ENCODE peak calls at places on chromosomes 1 and 21, in six cellular contexts. S is RWPE1; Q is T-helper 2 cell; B is central memory CD4-positive, alpha-beta T cell; K is stimulated activated naive CD8-positive, alpha-beta T cell treated with anti-CD3 and anti-CD28 coated beads, Interleukin-15, Interleukin-2, amounts not matched to agents 100 U/mL and 50 U/mL, for 24 hours; Y is T-helper 9 cell. J is an unnamed sample.

GRCh38 chr1:27604579-27605299 is 795 bp upstream of the AHDC1 start:
- DNase-seq in Q (no peak), K (no peak), B (no peak), Y (no peak), S (no peak), J (no peak)

GRCh38 chr1:156676450-156676819 is 772 bp downstream of the NES start:
- DNase-seq in Q (no peak), S (no peak), K (no peak), Y (no peak), B (no peak), J (no peak)

GRCh38 chr1:164704954-164705353 is 146.0 kb downstream of the PBX1 start:
- DNase-seq in Y (no peak), K (no peak), S (no peak), Q (no peak), B (no peak), J (no peak)

GRCh38 chr1:172390620-172391491 is 29.6 kb upstream of the C1orf105 start:
- DNase-seq in Q (no peak), Y (no peak), B (no peak), S (no peak), K (peak), J (no peak)

GRCh38 chr21:33067045-33067444 is 2.9 kb upstream of the OLIG1 start:
- DNase-seq in B (no peak), S (no peak), K (no peak), Q (no peak), Y (no peak), J (no peak)

GRCh38 chr1:38783659-38784229 is 75.8 kb downstream of the RRAGC start:
- DNase-seq in S (no peak), Y (no peak), Q (no peak), B (no peak), K (peak), J (peak)

GRCh38 chr1:76433528-76433927 is 359.0 kb downstream of the ST6GALNAC3 start:
- DNase-seq in B (no peak), K (no peak), Q (no peak), S (no peak), Y (no peak), J (no peak)

GRCh38 chr21:43733529-43734071 is 14.7 kb downstream of the PDXK start:
- DNase-seq in Y (peak), Q (no peak), K (no peak), B (no peak), S (peak), J (no peak)

GRCh38 chr21:41602511-41602910 is 94.6 kb upstream of the TMPRSS2 start:
- DNase-seq in B (no peak), K (no peak), S (no peak), Y (no peak), Q (no peak), J (no peak)

GRCh38 chr1:10664251-10664650 is 132.2 kb downstream of the CASZ1 start:
- DNase-seq in B (no peak), S (no peak), Y (no peak), K (no peak), Q (no peak), J (no peak)

GRCh38 chr1:119924948-119925898 is 28.9 kb upstream of the ADAM30 start:
- DNase-seq in Y (no peak), K (no peak), Q (no peak), B (no peak), S (no peak), J (no peak)

GRCh38 chr1:38929476-38929875 is 12.2 kb downstream of the RHBDL2 start:
- DNase-seq in B (no peak), Q (no peak), K (no peak), Y (no peak), S (no peak), J (no peak)

GRCh38 chr1:203286161-203286984 is 18.9 kb upstream of the BTG2 start:
- DNase-seq in S (no peak), B (no peak), K (peak), Q (no peak), Y (no peak), J (no peak)

GRCh38 chr1:59574085-59574484 is 240.7 kb upstream of the HOOK1 start:
- DNase-seq in S (no peak), K (no peak), Y (no peak), B (no peak), Q (no peak), J (no peak)

GRCh38 chr1:171298696-171299095 is 15.3 kb upstream of the FMO4 start:
- DNase-seq in Y (no peak), S (no peak), B (no peak), Q (no peak), K (no peak), J (no peak)

GRCh38 chr1:61192666-61193325 is 110.4 kb downstream of the NFIA start:
- DNase-seq in Q (no peak), Y (no peak), S (no peak), K (no peak), B (no peak), J (no peak)

GRCh38 chr1:228308628-228309547 is 97.7 kb downstream of the TRIM11 start:
- DNase-seq in B (no peak), S (no peak), K (no peak), Q (no peak), Y (no peak), J (peak)

GRCh38 chr1:182217071-182217470 is 155.6 kb upstream of the ZNF648 start:
- DNase-seq in Q (no peak), S (peak), Y (no peak), K (no peak), B (no peak), J (no peak)

GRCh38 chr21:16422702-16423101 is 692.9 kb downstream of the USP25 start:
- DNase-seq in Q (no peak), S (no peak), B (no peak), Y (no peak), K (no peak), J (no peak)

GRCh38 chr1:52142220-52143153 is 598 bp downstream of the ZFYVE9 start:
- DNase-seq in S (peak), K (peak), Y (no peak), B (peak), Q (peak), J (peak)

GRCh38 chr1:219119839-219120238 is 53.8 kb upstream of the LYPLAL1 start:
- DNase-seq in B (no peak), S (no peak), Q (no peak), K (no peak), Y (no peak), J (peak)

GRCh38 chr1:119647734-119648619 is at the start of gene ZNF697:
- DNase-seq in K (peak), Q (no peak), S (peak), Y (no peak), B (no peak), J (peak)

GRCh38 chr1:14140800-14141526 is 441.0 kb downstream of the PRDM2 start:
- DNase-seq in B (no peak), Q (no peak), K (no peak), Y (no peak), S (no peak), J (no peak)

GRCh38 chr1:201570158-201570885 is 31.4 kb downstream of the NAV1 start:
- DNase-seq in Q (no peak), S (no peak), B (no peak), K (no peak), Y (no peak), J (no peak)

GRCh38 chr1:209231476-209232156 is 351.9 kb upstream of the CAMK1G start:
- DNase-seq in S (no peak), Y (no peak), Q (no peak), K (no peak), B (no peak), J (no peak)

GRCh38 chr1:89198500-89199072 is at the start of gene GBP4:
- DNase-seq in K (peak), Y (peak), Q (peak), B (peak), S (peak), J (no peak)

GRCh38 chr1:192550922-192551534 is 24.5 kb upstream of the RGS1 start:
- DNase-seq in Y (no peak), S (peak), B (no peak), K (no peak), Q (no peak), J (no peak)

GRCh38 chr1:226736001-226736907 is 2.8 kb downstream of the ITPKB start:
- DNase-seq in Q (no peak), Y (peak), B (no peak), K (no peak), S (no peak), J (no peak)

GRCh38 chr1:2061065-2061778 is 11.0 kb downstream of the PRKCZ start:
- DNase-seq in Q (no peak), Y (no peak), B (no peak), K (no peak), S (no peak), J (no peak)